ENCODE peak calls at places on chromosomes 13 and 19, in eight cellular contexts. K is adrenal gland, T is fibroblast of pulmonary artery, B is A673, J is epithelial cell of esophagus, E is dorsolateral prefrontal cortex, D is fibroblast of lung, S is mammary epithelial cell. C is an unnamed sample.

GRCh38 chr13:48731957-48732569 is 78.3 kb downstream of the CYSLTR2 start:
- DNase-seq in K (peak), T (peak), B (peak), J (peak), E (no peak), D (no peak), S (peak), C (no peak)

GRCh38 chr13:23547000-23547590 is 23.1 kb upstream of the TNFRSF19 start:
- DNase-seq in K (no peak), T (peak), B (no peak), J (no peak), E (no peak), D (peak), S (peak), C (peak)

GRCh38 chr19:29662604-29663404 is 2.5 kb upstream of the PLEKHF1 start:
- DNase-seq in K (peak), T (peak), B (no peak), J (peak), E (peak), D (peak), S (peak), C (peak)

GRCh38 chr13:36447501-36447900 is 15.2 kb downstream of the CCNA1 start:
- DNase-seq in K (no peak), T (peak), B (no peak), J (no peak), E (no peak), D (peak), S (no peak), C (peak)

GRCh38 chr13:25980255-25980654 is 71.6 kb downstream of the SHISA2 start:
- DNase-seq in K (no peak), T (peak), B (peak), J (peak), E (no peak), D (peak), S (no peak), C (no peak)

GRCh38 chr13:84672616-84673015 is 790.3 kb upstream of the SLITRK1 start:
- DNase-seq in K (no peak), T (no peak), B (no peak), J (no peak), E (no peak), D (no peak), S (no peak), C (no peak)

GRCh38 chr13:110887242-110887954 is 27.5 kb downstream of the ANKRD10 start:
- DNase-seq in K (no peak), T (no peak), B (no peak), J (peak), E (no peak), D (no peak), S (no peak), C (no peak)

GRCh38 chr13:102724923-102725322 is 30.1 kb upstream of the METTL21C start:
- DNase-seq in K (no peak), T (peak), B (peak), J (peak), E (no peak), D (peak), S (peak), C (peak)

GRCh38 chr13:57044910-57045309 is 95.8 kb upstream of the PRR20A start:
- DNase-seq in K (no peak), T (no peak), B (no peak), J (no peak), E (no peak), D (no peak), S (no peak), C (no peak)

GRCh38 chr13:64723735-64724134 is 2506.4 kb downstream of the PCDH9 start:
- DNase-seq in K (no peak), T (peak), B (peak), J (peak), E (no peak), D (peak), S (peak), C (peak)

GRCh38 chr19:17778621-17779280 is 16.2 kb upstream of the B3GNT3 start:
- DNase-seq in K (no peak), T (no peak), B (no peak), J (peak), E (no peak), D (no peak), S (no peak), C (no peak)
- H3K4me3 ChIP-seq in K (no peak), T (no peak), B (no peak), J (peak), E (no peak), D (no peak), S (peak), C (no peak)

GRCh38 chr13:99823961-99824360 is 147.6 kb downstream of the ZIC5 start:
- DNase-seq in K (no peak), T (no peak), B (no peak), J (no peak), E (no peak), D (no peak), S (no peak), C (no peak)
- TF ChIP-seq CTCF in K (no peak), T (no peak), B (no peak), J (no peak), E (no peak), D (no peak), S (no peak), C (no peak)

GRCh38 chr19:43575955-43576451 is 402 bp downstream of the PINLYP start:
- DNase-seq in K (peak), T (no peak), B (no peak), J (no peak), E (no peak), D (no peak), S (peak), C (no peak)
- H3K4me3 ChIP-seq in K (no peak), T (peak), B (peak), J (peak), E (peak), D (no peak), S (peak), C (peak)

DNA sequence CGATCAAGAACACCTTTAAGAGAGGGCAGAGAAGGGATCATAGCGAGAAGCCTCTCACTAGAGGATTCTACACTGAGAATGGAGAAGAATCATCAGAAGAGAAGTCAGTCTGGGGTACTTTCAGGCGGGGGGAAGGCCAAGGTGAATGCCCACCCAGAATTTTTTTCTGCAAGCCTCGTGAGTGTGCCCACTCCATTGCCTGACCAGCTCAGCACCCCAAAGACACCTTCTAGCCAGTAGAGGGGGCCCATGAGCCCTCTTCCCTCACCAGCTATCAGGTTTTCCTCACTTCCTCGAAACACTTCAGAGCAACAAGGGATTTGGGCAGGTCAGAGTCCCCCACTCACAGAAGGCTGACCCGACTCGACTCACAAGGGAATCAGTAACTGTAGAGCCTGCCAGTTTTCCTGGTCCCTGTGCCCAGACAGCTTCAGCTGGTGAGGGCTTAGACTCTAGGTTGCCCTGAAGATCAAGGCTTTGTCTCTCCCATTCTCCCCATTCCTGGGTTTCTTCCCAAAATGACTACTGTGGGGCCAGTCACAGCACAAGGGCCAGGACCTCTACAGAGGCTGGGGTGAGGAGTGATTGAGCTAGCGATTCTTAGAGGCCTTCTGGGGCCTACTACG is 18.4 kb downstream of the NLRP13 start:
- DNase-seq in K (no peak), T (no peak), B (peak), J (no peak), E (no peak), D (no peak), S (no peak), C (no peak)
- TF ChIP-seq CTCF in K (no peak), T (no peak), B (peak), J (no peak), E (no peak), D (no peak), S (no peak), C (no peak)

GRCh38 chr19:6091771-6092291 is 18.5 kb downstream of the RFX2 start:
- DNase-seq in K (no peak), T (no peak), B (no peak), J (no peak), E (no peak), D (peak), S (no peak), C (peak)
- H3K4me3 ChIP-seq in K (no peak), T (peak), B (no peak), J (peak), E (peak), D (peak), S (peak), C (peak)

GRCh38 chr13:38866649-38867048 is 124.0 kb downstream of the STOML3 start:
- DNase-seq in K (no peak), T (no peak), B (peak), J (peak), E (no peak), D (no peak), S (peak), C (no peak)
- TF ChIP-seq CTCF in K (no peak), T (no peak), B (peak), J (peak), E (no peak), D (no peak), S (no peak), C (no peak)

GRCh38 chr19:48398329-48399235 is 5.1 kb downstream of the GRIN2D start:
- DNase-seq in K (peak), T (peak), B (peak), J (peak), E (peak), D (peak), S (peak), C (peak)

GRCh38 chr19:48401277-48401676 is 7.8 kb downstream of the GRIN2D start:
- DNase-seq in K (no peak), T (no peak), B (no peak), J (no peak), E (no peak), D (no peak), S (no peak), C (no peak)

GRCh38 chr19:48397636-48398328 is 4.3 kb downstream of the GRIN2D start:
- DNase-seq in K (no peak), T (no peak), B (peak), J (no peak), E (no peak), D (no peak), S (no peak), C (no peak)

GRCh38 chr19:48397263-48397635 is 3.8 kb downstream of the GRIN2D start:
- DNase-seq in K (no peak), T (no peak), B (peak), J (no peak), E (no peak), D (no peak), S (no peak), C (no peak)

DNA sequence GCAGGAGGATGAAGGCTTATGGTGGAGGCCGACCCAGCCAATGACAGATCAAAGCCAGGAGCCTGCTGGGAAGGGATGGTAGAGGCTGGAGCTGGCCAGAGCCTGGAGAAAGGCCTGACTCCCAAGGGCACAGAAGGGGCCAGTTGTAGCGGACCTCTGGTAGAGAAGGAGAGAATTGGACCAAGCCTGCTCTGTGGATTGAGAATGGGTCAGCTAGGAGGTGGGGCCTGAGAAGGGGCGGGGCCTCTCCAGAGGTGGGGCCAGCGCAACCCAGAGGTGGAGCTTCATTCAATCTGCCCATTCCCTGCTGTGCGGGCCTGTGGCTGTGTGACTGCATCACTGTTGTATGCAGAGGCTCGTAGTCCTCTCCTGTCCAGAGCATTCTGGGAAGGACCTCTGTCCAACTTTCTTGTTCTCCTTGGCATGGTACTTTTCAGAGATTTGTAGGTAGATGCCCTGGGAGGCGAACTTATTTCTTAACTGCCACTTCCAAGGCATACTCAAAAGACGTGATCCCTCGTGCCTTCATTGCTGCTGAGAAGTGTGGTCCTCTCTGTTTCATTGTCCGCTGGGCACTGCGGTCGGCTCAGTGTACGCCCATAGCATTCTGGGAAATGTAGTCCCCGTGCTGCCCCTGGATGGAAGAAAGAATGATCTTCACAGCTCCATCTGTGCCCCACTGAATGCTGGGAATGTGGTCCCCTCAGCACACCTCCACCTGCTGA is 6.7 kb downstream of the GRIN2D start:
- DNase-seq in K (peak), T (peak), B (peak), J (peak), E (no peak), D (peak), S (peak), C (peak)
- H3K4me3 ChIP-seq in K (no peak), T (no peak), B (no peak), J (no peak), E (peak), D (no peak), S (no peak), C (no peak)